ENCODE peak calls at places on chromosomes 12 and 14, in seven cellular contexts. One of them, this sample, is unnamed.

GRCh38 chr14:78633747-78634146 is 463.6 kb downstream of the NRXN3 start:
- DNase-seq in HCT116: no peak
- DNase-seq in HepG2: no peak
- DNase-seq in K562: no peak
- DNase-seq in SK-N-SH: no peak
- DNase-seq in GM12878: no peak
- DNase-seq in H1: no peak
- DNase-seq in this sample: no peak

GRCh38 chr14:30966415-30967363 is 58.8 kb upstream of the AP4S1 start:
- DNase-seq in HCT116: peak; percentile 86
- DNase-seq in HepG2: no peak
- DNase-seq in K562: peak; percentile 44
- DNase-seq in SK-N-SH: no peak
- DNase-seq in GM12878: no peak
- DNase-seq in H1: no peak
- DNase-seq in this sample: no peak

GRCh38 chr12:34403706-34404376 is 381.5 kb downstream of the ALG10 start:
- DNase-seq in HCT116: no peak
- DNase-seq in HepG2: no peak
- DNase-seq in K562: no peak
- DNase-seq in SK-N-SH: peak; percentile 0
- DNase-seq in GM12878: no peak
- DNase-seq in H1: peak; percentile 8
- DNase-seq in this sample: no peak

GRCh38 chr12:43951286-43951685 is 115.4 kb downstream of the TMEM117 start:
- DNase-seq in HCT116: no peak
- DNase-seq in HepG2: no peak
- DNase-seq in K562: no peak
- DNase-seq in SK-N-SH: no peak
- DNase-seq in GM12878: no peak
- DNase-seq in H1: no peak
- DNase-seq in this sample: no peak

GRCh38 chr14:74476107-74476506 is 17.0 kb downstream of the NPC2 start:
- DNase-seq in HCT116: no peak
- DNase-seq in HepG2: no peak
- DNase-seq in K562: no peak
- DNase-seq in SK-N-SH: no peak
- DNase-seq in GM12878: no peak
- DNase-seq in H1: no peak
- DNase-seq in this sample: no peak

GRCh38 chr14:100836053-100836805 is 10.3 kb downstream of the MEG3 start:
- DNase-seq in HCT116: no peak
- DNase-seq in HepG2: no peak
- DNase-seq in K562: no peak
- DNase-seq in SK-N-SH: no peak
- DNase-seq in GM12878: no peak
- DNase-seq in H1: no peak
- DNase-seq in this sample: no peak

GRCh38 chr14:67413806-67414769 is 2.1 kb upstream of the PLEK2 start:
- DNase-seq in HCT116: peak; percentile 88
- DNase-seq in HepG2: peak; percentile 24
- DNase-seq in K562: peak; percentile 79
- DNase-seq in SK-N-SH: no peak
- DNase-seq in GM12878: no peak
- DNase-seq in H1: no peak
- DNase-seq in this sample: no peak

GRCh38 chr12:26150737-26151450 is 26.1 kb upstream of the BHLHE41 start:
- DNase-seq in HCT116: no peak
- DNase-seq in HepG2: no peak
- DNase-seq in K562: no peak
- DNase-seq in SK-N-SH: no peak
- DNase-seq in GM12878: no peak
- DNase-seq in H1: no peak
- DNase-seq in this sample: no peak

GRCh38 chr12:1533602-1534304 is 60.6 kb downstream of the FBXL14 start:
- DNase-seq in HCT116: no peak
- DNase-seq in HepG2: no peak
- DNase-seq in K562: peak; percentile 26
- DNase-seq in SK-N-SH: no peak
- DNase-seq in GM12878: peak; percentile 77
- DNase-seq in H1: no peak
- DNase-seq in this sample: no peak

GRCh38 chr12:53978477-53979356 is 4.0 kb upstream of the HOTAIR start:
- DNase-seq in HCT116: no peak
- DNase-seq in HepG2: peak; percentile 14
- DNase-seq in K562: no peak
- DNase-seq in SK-N-SH: no peak
- DNase-seq in GM12878: no peak
- DNase-seq in H1: no peak
- DNase-seq in this sample: no peak

GRCh38 chr12:8658361-8658760 is 4.3 kb downstream of the MFAP5 start:
- DNase-seq in HCT116: no peak
- DNase-seq in HepG2: no peak
- DNase-seq in K562: no peak
- DNase-seq in SK-N-SH: no peak
- DNase-seq in GM12878: no peak
- DNase-seq in H1: no peak
- DNase-seq in this sample: no peak

GRCh38 chr14:61608245-61609142 is 86.8 kb upstream of the HIF1A start:
- DNase-seq in HCT116: no peak
- DNase-seq in HepG2: peak; percentile 71
- DNase-seq in K562: no peak
- DNase-seq in SK-N-SH: peak; percentile 52
- DNase-seq in GM12878: no peak
- DNase-seq in H1: no peak
- DNase-seq in this sample: no peak

DNA sequence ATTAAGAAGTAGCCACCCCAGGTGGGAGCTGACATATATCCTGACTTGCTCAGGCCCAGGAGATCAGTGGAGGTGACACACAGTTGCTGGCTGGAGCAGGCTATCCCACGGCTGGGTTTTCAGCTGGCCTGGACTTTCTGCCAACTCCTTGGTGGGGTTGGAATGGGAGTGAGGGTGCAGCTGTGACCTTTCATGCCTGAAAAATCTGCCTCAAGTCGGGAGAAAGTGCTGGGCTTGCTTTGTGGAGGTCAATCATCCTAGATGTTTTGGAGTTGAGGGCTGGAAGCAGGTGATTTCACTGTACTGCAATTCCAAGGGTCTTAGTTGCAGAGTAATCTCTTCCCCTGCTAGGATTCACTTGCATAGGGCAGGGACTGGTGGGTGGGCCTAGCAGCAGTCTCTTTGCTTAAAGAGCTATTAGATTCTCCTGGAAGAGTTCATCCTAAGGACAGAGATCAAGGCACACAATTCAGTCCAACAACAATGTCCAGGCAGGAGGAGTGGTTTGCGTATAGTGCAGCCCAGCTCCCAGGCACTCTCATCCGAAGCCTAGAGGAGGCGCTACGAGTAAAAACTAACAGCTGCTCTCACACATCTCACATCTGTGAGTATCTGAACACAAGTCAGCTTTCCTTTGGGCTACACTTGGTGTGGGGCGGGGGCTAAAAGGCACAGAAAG is 98.1 kb downstream of the GAS2L3 start:
- DNase-seq in HCT116: no peak
- DNase-seq in HepG2: peak; percentile 18
- DNase-seq in K562: peak; percentile 2
- DNase-seq in SK-N-SH: no peak
- DNase-seq in GM12878: no peak
- DNase-seq in H1: no peak
- DNase-seq in this sample: no peak
- TF ChIP-seq JUND in HCT116: no peak
- TF ChIP-seq JUND in HepG2: no peak
- TF ChIP-seq JUND in K562: no peak
- TF ChIP-seq JUND in SK-N-SH: no peak
- TF ChIP-seq JUND in GM12878: no peak
- TF ChIP-seq JUND in H1: no peak
- TF ChIP-seq JUND in this sample: no peak

DNA sequence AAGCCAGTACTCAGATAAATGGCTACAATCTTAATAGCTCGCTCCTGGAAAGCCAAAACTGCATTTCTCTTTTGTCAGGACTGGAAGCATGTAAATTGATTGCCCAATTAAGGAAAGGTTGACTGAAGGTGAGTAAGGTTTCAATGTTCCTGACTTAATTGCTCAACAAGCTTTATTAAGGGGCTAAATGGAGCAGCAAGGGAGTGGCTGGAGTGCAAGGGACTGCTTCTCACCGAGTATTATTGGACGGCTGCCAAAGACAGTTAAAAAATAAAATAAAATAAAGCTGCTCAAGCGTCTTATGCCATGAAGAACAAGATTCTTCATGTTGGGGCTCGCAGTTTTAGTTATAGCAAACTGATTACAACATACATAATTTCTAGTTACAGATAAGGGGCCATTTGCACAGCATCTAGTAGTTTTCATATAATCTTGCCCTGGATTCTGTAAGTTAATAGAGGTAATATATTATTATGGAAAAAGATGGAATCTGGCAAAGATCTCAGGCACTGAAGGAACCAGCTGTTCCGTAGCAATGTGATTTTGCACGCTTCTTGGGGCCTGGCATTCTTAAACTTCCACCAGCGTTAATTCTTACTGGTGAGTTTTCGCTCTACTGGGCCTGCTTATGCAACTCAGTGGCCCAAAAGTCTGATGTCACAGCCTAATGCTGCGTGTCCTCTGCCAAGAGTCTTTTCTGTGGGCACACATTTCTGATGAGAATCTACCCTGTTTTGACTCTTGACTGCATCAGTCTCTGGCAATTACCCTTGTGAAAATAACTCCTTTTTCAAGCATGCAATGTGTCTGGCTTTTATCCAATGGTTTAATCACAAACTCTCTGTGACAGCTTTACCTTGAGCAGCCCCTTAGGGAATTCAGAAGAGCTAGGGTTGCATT is 108.5 kb downstream of the SLC38A1 start:
- DNase-seq in HCT116: no peak
- DNase-seq in HepG2: no peak
- DNase-seq in K562: no peak
- DNase-seq in SK-N-SH: peak; percentile 34
- DNase-seq in GM12878: no peak
- DNase-seq in H1: no peak
- DNase-seq in this sample: peak; percentile 14
- TF ChIP-seq JUND in HCT116: no peak
- TF ChIP-seq JUND in HepG2: no peak
- TF ChIP-seq JUND in K562: no peak
- TF ChIP-seq JUND in SK-N-SH: peak; percentile 55
- TF ChIP-seq JUND in GM12878: no peak
- TF ChIP-seq JUND in H1: no peak
- TF ChIP-seq JUND in this sample: no peak

GRCh38 chr12:49041036-49041880 is 19.3 kb downstream of the KMT2D start:
- DNase-seq in HCT116: no peak
- DNase-seq in HepG2: no peak
- DNase-seq in K562: no peak
- DNase-seq in SK-N-SH: no peak
- DNase-seq in GM12878: no peak
- DNase-seq in H1: no peak
- DNase-seq in this sample: no peak

GRCh38 chr12:49043241-49043640 is 17.4 kb downstream of the KMT2D start:
- DNase-seq in HCT116: no peak
- DNase-seq in HepG2: no peak
- DNase-seq in K562: no peak
- DNase-seq in SK-N-SH: no peak
- DNase-seq in GM12878: no peak
- DNase-seq in H1: no peak
- DNase-seq in this sample: no peak

GRCh38 chr12:49043856-49044258 is 16.7 kb downstream of the KMT2D start:
- DNase-seq in HCT116: no peak
- DNase-seq in HepG2: peak; percentile 34
- DNase-seq in K562: peak; percentile 86
- DNase-seq in SK-N-SH: peak; percentile 80
- DNase-seq in GM12878: no peak
- DNase-seq in H1: peak; percentile 96
- DNase-seq in this sample: peak; percentile 79

GRCh38 chr12:49040364-49040855 is 20.2 kb downstream of the KMT2D start:
- DNase-seq in HCT116: no peak
- DNase-seq in HepG2: no peak
- DNase-seq in K562: no peak
- DNase-seq in SK-N-SH: no peak
- DNase-seq in GM12878: no peak
- DNase-seq in H1: no peak
- DNase-seq in this sample: no peak

DNA sequence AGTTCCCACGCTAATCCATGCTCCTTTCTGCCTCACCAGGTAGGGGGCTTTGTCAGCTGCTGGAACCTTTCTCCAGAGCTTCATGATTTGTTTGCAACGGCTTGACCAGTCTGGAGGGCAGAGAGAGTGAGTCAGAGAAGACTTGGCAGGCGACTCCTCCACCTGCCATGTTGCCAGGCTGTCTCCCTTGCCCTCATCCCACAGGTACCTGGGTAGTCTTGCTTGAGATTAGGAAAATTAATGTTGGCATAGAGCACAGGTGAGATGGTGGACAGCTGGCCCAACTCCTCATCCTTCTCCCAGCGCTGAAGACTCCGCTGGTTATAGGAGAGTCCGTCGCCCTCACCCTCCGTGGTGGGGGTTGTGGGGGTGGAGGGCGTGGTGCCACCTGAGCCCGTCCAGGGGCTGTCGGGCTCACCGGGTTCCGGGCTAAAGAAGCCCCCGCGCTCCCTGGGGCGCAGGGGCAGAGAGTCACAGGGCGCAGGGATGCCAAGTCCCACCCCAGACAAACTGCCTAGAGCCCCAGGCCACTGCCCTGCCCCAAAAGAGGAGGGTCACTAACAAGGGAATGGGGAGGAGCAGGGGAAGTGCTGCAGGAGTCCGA is 18.6 kb downstream of the KMT2D start:
- DNase-seq in HCT116: no peak
- DNase-seq in HepG2: no peak
- DNase-seq in K562: no peak
- DNase-seq in SK-N-SH: no peak
- DNase-seq in GM12878: no peak
- DNase-seq in H1: no peak
- DNase-seq in this sample: no peak
- TF ChIP-seq JUND in HCT116: no peak
- TF ChIP-seq JUND in HepG2: no peak
- TF ChIP-seq JUND in K562: no peak
- TF ChIP-seq JUND in SK-N-SH: no peak
- TF ChIP-seq JUND in GM12878: no peak
- TF ChIP-seq JUND in H1: no peak
- TF ChIP-seq JUND in this sample: no peak

GRCh38 chr14:32203928-32204357 is 874 bp upstream of the RNU6-8 start:
- DNase-seq in HCT116: no peak
- DNase-seq in HepG2: peak; percentile 31
- DNase-seq in K562: peak; percentile 15
- DNase-seq in SK-N-SH: peak; percentile 30
- DNase-seq in GM12878: no peak
- DNase-seq in H1: no peak
- DNase-seq in this sample: peak; percentile 43

GRCh38 chr14:32206552-32206951 is 3.5 kb upstream of the RNU6-8 start:
- DNase-seq in HCT116: no peak
- DNase-seq in HepG2: no peak
- DNase-seq in K562: no peak
- DNase-seq in SK-N-SH: no peak
- DNase-seq in GM12878: no peak
- DNase-seq in H1: no peak
- DNase-seq in this sample: no peak

GRCh38 chr14:32208490-32208889 is 5.4 kb upstream of the RNU6-8 start:
- DNase-seq in HCT116: no peak
- DNase-seq in HepG2: no peak
- DNase-seq in K562: no peak
- DNase-seq in SK-N-SH: no peak
- DNase-seq in GM12878: no peak
- DNase-seq in H1: no peak
- DNase-seq in this sample: no peak

GRCh38 chr14:32205554-32205953 is 2.5 kb upstream of the RNU6-8 start:
- DNase-seq in HCT116: no peak
- DNase-seq in HepG2: no peak
- DNase-seq in K562: no peak
- DNase-seq in SK-N-SH: no peak
- DNase-seq in GM12878: no peak
- DNase-seq in H1: no peak
- DNase-seq in this sample: no peak

GRCh38 chr14:32205984-32206383 is 2.9 kb upstream of the RNU6-8 start:
- DNase-seq in HCT116: no peak
- DNase-seq in HepG2: no peak
- DNase-seq in K562: no peak
- DNase-seq in SK-N-SH: no peak
- DNase-seq in GM12878: peak; percentile 45
- DNase-seq in H1: no peak
- DNase-seq in this sample: no peak
- TF ChIP-seq JUND in HCT116: peak; percentile 62
- TF ChIP-seq JUND in HepG2: no peak
- TF ChIP-seq JUND in K562: peak; percentile 19
- TF ChIP-seq JUND in SK-N-SH: no peak
- TF ChIP-seq JUND in GM12878: peak; percentile 89
- TF ChIP-seq JUND in H1: peak; percentile 61
- TF ChIP-seq JUND in this sample: no peak